ENCODE peak calls at places on chromosome 17, in four cellular contexts. Q is DMS79, Y is substantia nigra, T is SW480. S is an unnamed sample.
A peak's percentile ranks its signal among the peaks of the same experiment; 100 is the strongest.

GRCh38 chr17:17812211-17813054 is 24.4 kb downstream of the SREBF1 start:
- DNase-seq in Q (no peak), Y (peak; percentile 67), T (peak; percentile 53), S (peak; percentile 88)

GRCh38 chr17:63440127-63440769 is 5.9 kb downstream of the CYB561 start:
- DNase-seq in Q (no peak), Y (no peak), T (no peak), S (no peak)

GRCh38 chr17:82923366-82924113 is 83.7 kb upstream of the ZNF750 start:
- DNase-seq in Q (peak; percentile 29), Y (no peak), T (no peak), S (no peak)

GRCh38 chr17:29292071-29292991 is 1.6 kb downstream of the NUFIP2 start:
- DNase-seq in Q (peak; percentile 22), Y (peak; percentile 68), T (peak; percentile 60), S (peak; percentile 81)

GRCh38 chr17:46212634-46213435 is 19.6 kb upstream of the KANSL1 start:
- DNase-seq in Q (no peak), Y (peak; percentile 44), T (peak; percentile 81), S (no peak)

GRCh38 chr17:27573971-27574525 is 56.9 kb upstream of the LGALS9 start:
- DNase-seq in Q (no peak), Y (no peak), T (no peak), S (no peak)

GRCh38 chr17:27207073-27207511 is 86.8 kb upstream of the WSB1 start:
- DNase-seq in Q (no peak), Y (no peak), T (peak; percentile 16), S (no peak)

GRCh38 chr17:44266402-44267164 is 1.4 kb downstream of the SLC4A1 start:
- DNase-seq in Q (no peak), Y (no peak), T (no peak), S (no peak)

GRCh38 chr17:46191332-46192210 is 1.7 kb downstream of the KANSL1 start:
- DNase-seq in Q (peak; percentile 23), Y (peak; percentile 11), T (peak; percentile 59), S (no peak)

GRCh38 chr17:41775394-41776226 is 10.9 kb downstream of the JUP start:
- DNase-seq in Q (no peak), Y (peak; percentile 64), T (peak; percentile 54), S (peak; percentile 66)

GRCh38 chr17:83116311-83116771 is 36.9 kb downstream of the METRNL start:
- DNase-seq in Q (no peak), Y (no peak), T (no peak), S (peak; percentile 22)

GRCh38 chr17:34313164-34313563 is 6.1 kb upstream of the CCL8 start:
- DNase-seq in Q (no peak), Y (no peak), T (no peak), S (no peak)

GRCh38 chr17:33512113-33512512 is 219.0 kb upstream of the ASIC2 start:
- DNase-seq in Q (no peak), Y (no peak), T (no peak), S (no peak)

GRCh38 chr17:71613996-71614395 is 506.8 kb upstream of the SOX9 start:
- DNase-seq in Q (no peak), Y (no peak), T (no peak), S (no peak)

GRCh38 chr17:31327534-31328526 is 6.4 kb upstream of the EVI2A start:
- DNase-seq in Q (no peak), Y (no peak), T (peak; percentile 73), S (no peak)

GRCh38 chr17:42135664-42136653 is 13.4 kb downstream of the HSPB9 start:
- DNase-seq in Q (no peak), Y (no peak), T (no peak), S (peak; percentile 78)

GRCh38 chr17:80446645-80447405 is 29.6 kb downstream of the NPTX1 start:
- DNase-seq in Q (no peak), Y (peak; percentile 38), T (no peak), S (no peak)

GRCh38 chr17:17822189-17822978 is 14.4 kb downstream of the SREBF1 start:
- DNase-seq in Q (no peak), Y (peak; percentile 95), T (no peak), S (peak; percentile 88)

GRCh38 chr17:65071861-65072260 is 15.3 kb upstream of the GNA13 start:
- DNase-seq in Q (no peak), Y (no peak), T (peak; percentile 41), S (no peak)

GRCh38 chr17:32452281-32452680 is 8.0 kb downstream of the PSMD11 start:
- DNase-seq in Q (no peak), Y (no peak), T (no peak), S (no peak)

GRCh38 chr17:76270127-76270592 is 5.0 kb downstream of the UBALD2 start:
- DNase-seq in Q (no peak), Y (no peak), T (no peak), S (no peak)

GRCh38 chr17:79800325-79801155 is 3.7 kb upstream of the CBX8 start:
- DNase-seq in Q (no peak), Y (no peak), T (peak; percentile 82), S (no peak)

GRCh38 chr17:18374216-18374615 is 3.4 kb upstream of the EVPLL start:
- DNase-seq in Q (no peak), Y (no peak), T (no peak), S (no peak)

S was measured in left ventricle myocardium superior.